ENCODE peak calls at places on chromosomes 13 and 19, in seven cellular contexts. H is non-pigmented ciliary epithelial cell, W is hepatocyte, Y is M059J, O is tibial nerve, R is GM04503, P is mesenteric fat pad. I is an unnamed sample.

GRCh38 chr19:51417807-51418152 is 338 bp upstream of the SIGLEC10 start:
- DNase-seq in Y (no peak), R (no peak), W (no peak), P (no peak), O (no peak), H (no peak), I (no peak)

GRCh38 chr13:99124695-99125334 is 75.8 kb upstream of the UBAC2 start:
- DNase-seq in P (no peak), O (no peak), W (no peak), H (peak), Y (peak), R (peak), I (peak)

GRCh38 chr13:74227476-74228158 is 93.4 kb upstream of the KLF12 start:
- DNase-seq in W (no peak), R (no peak), P (no peak), O (no peak), Y (no peak), H (no peak), I (no peak)

GRCh38 chr19:45469835-45470146 is 2.0 kb downstream of the FOSB start:
- DNase-seq in H (no peak), W (no peak), R (no peak), P (no peak), Y (no peak), O (no peak), I (no peak)

GRCh38 chr19:49798574-49798973 is 14.5 kb downstream of the FUZ start:
- DNase-seq in P (no peak), Y (no peak), W (no peak), O (no peak), H (no peak), R (no peak), I (no peak)

GRCh38 chr19:12802267-12803106 is 618 bp downstream of the THSD8 start:
- DNase-seq in H (no peak), W (no peak), P (no peak), O (no peak), R (no peak), Y (peak), I (peak)

GRCh38 chr19:48635966-48636858 is 967 bp downstream of the DBP start:
- DNase-seq in R (no peak), Y (no peak), W (peak), O (no peak), H (no peak), P (no peak), I (no peak)

GRCh38 chr19:10305139-10305806 is 4.3 kb downstream of the ZGLP1 start:
- DNase-seq in W (no peak), P (no peak), O (no peak), R (no peak), H (no peak), Y (peak), I (no peak)

GRCh38 chr13:113834496-113835200 is 29.2 kb downstream of the GAS6 start:
- DNase-seq in O (no peak), Y (no peak), W (no peak), P (no peak), R (no peak), H (no peak), I (no peak)

GRCh38 chr19:3243851-3244700 is 19.6 kb downstream of the CELF5 start:
- DNase-seq in P (no peak), Y (peak), O (no peak), W (peak), H (no peak), R (no peak), I (peak)

GRCh38 chr19:45976180-45976579 is 2.5 kb upstream of the NOVA2 start:
- DNase-seq in W (no peak), P (no peak), R (no peak), H (no peak), O (no peak), Y (peak), I (no peak)

GRCh38 chr13:70054572-70054971 is 53.1 kb upstream of the ATXN8OS start:
- DNase-seq in O (no peak), W (no peak), R (no peak), H (no peak), Y (no peak), P (no peak), I (no peak)

GRCh38 chr19:55486043-55486970 is 1.3 kb downstream of the NAT14 start:
- DNase-seq in H (no peak), R (no peak), Y (no peak), W (no peak), P (no peak), O (no peak), I (no peak)

GRCh38 chr19:1935484-1936208 is 5.3 kb upstream of the CSNK1G2 start:
- DNase-seq in O (no peak), R (no peak), Y (peak), H (no peak), W (no peak), P (no peak), I (peak)

GRCh38 chr19:11041966-11042627 is 47.2 kb upstream of the LDLR start:
- DNase-seq in R (no peak), Y (no peak), W (no peak), O (no peak), H (no peak), P (no peak), I (peak)

GRCh38 chr19:56350416-56351045 is 35.9 kb upstream of the ZSCAN5A start:
- DNase-seq in H (no peak), W (peak), P (no peak), O (peak), Y (peak), R (no peak), I (peak)

GRCh38 chr13:73938375-73939070 is 195.7 kb downstream of the KLF12 start:
- DNase-seq in O (no peak), Y (peak), H (peak), R (peak), P (no peak), W (peak), I (peak)

GRCh38 chr13:72456486-72456885 is 270.9 kb downstream of the MZT1 start:
- DNase-seq in W (no peak), R (no peak), O (no peak), Y (no peak), P (no peak), H (no peak), I (no peak)

GRCh38 chr13:109684836-109685602 is 101.4 kb downstream of the IRS2 start:
- DNase-seq in R (no peak), O (peak), P (no peak), H (no peak), W (peak), Y (peak), I (peak)

GRCh38 chr13:24273926-24274325 is 35.5 kb upstream of the C1QTNF9 start:
- DNase-seq in O (no peak), W (no peak), R (no peak), P (no peak), H (no peak), Y (no peak), I (no peak)

GRCh38 chr19:57954996-57955395 is 7.5 kb upstream of the ZNF256 start:
- DNase-seq in O (no peak), R (no peak), W (no peak), Y (no peak), P (peak), H (no peak), I (no peak)

GRCh38 chr19:17415107-17415506 is 4.7 kb upstream of the MVB12A start:
- DNase-seq in W (no peak), H (no peak), Y (no peak), O (no peak), R (no peak), P (no peak), I (no peak)

GRCh38 chr13:29993716-29994488 is 143.5 kb upstream of the UBL3 start:
- DNase-seq in R (peak), Y (peak), P (no peak), W (no peak), O (no peak), H (peak), I (peak)

GRCh38 chr13:40764587-40765403 is 6.2 kb downstream of the MRPS31 start:
- DNase-seq in P (no peak), R (no peak), W (no peak), O (no peak), H (no peak), Y (no peak), I (no peak)

GRCh38 chr19:34573226-34573864 is 91.8 kb downstream of the WTIP start:
- DNase-seq in R (no peak), O (no peak), W (no peak), Y (no peak), H (no peak), P (no peak), I (no peak)

GRCh38 chr19:31214086-31214485 is 135.2 kb downstream of the TSHZ3 start:
- DNase-seq in W (peak), Y (peak), H (peak), P (no peak), O (peak), R (peak), I (peak)

GRCh38 chr19:49340069-49340864 is 5.1 kb downstream of the CD37 start:
- DNase-seq in Y (peak), H (no peak), R (no peak), O (peak), P (peak), W (peak), I (no peak)

GRCh38 chr19:5395541-5395940 is 54.9 kb upstream of the PTPRS start:
- DNase-seq in P (no peak), H (no peak), O (no peak), Y (peak), W (no peak), R (no peak), I (peak)

GRCh38 chr19:15466851-15467733 is 2.7 kb upstream of the RASAL3 start:
- DNase-seq in W (no peak), O (no peak), P (no peak), H (peak), Y (peak), R (no peak), I (peak)

GRCh38 chr13:51684076-51684475 is 99.8 kb downstream of the WDFY2 start:
- DNase-seq in Y (peak), R (peak), W (no peak), O (no peak), P (no peak), H (no peak), I (no peak)

GRCh38 chr13:44109986-44110640 is 230.4 kb downstream of the LACC1 start:
- DNase-seq in W (no peak), O (no peak), R (no peak), H (no peak), Y (no peak), P (no peak), I (peak)

GRCh38 chr13:51946163-51946669 is 65.0 kb downstream of the ATP7B start:
- DNase-seq in P (peak), H (no peak), R (no peak), O (no peak), Y (no peak), W (no peak), I (no peak)

GRCh38 chr13:48501705-48502104 is 31.2 kb downstream of the RCBTB2 start:
- DNase-seq in P (no peak), R (no peak), Y (no peak), O (no peak), H (no peak), W (no peak), I (peak)

GRCh38 chr19:14091086-14091884 is 734 bp upstream of the SAMD1 start:
- DNase-seq in H (no peak), R (no peak), P (no peak), Y (peak), W (peak), O (peak), I (peak)

GRCh38 chr13:21948781-21949474 is 278.1 kb downstream of the FGF9 start:
- DNase-seq in Y (no peak), R (no peak), H (no peak), W (no peak), P (no peak), O (no peak), I (no peak)

GRCh38 chr13:113650275-113650674 is 7.7 kb downstream of the ATP4B start:
- DNase-seq in W (no peak), Y (no peak), H (no peak), O (no peak), R (no peak), P (peak), I (no peak)

GRCh38 chr13:19910336-19911072 is 47.1 kb upstream of the ZMYM5 start:
- DNase-seq in H (peak), R (no peak), O (no peak), P (peak), W (no peak), Y (peak), I (peak)

GRCh38 chr19:35090795-35091214 is 24.8 kb upstream of the FXYD3 start:
- DNase-seq in P (no peak), R (no peak), H (no peak), O (no peak), W (no peak), Y (peak), I (no peak)

I was measured in PC-3.